ENCODE peak calls at places on chromosomes 1 and 21, in seven cellular contexts. D is IMR-90, Z is tibial artery, Q is brain microvascular endothelial cell, S is AG09309, J is uterus, H is endothelial cell of umbilical vein. P is an unnamed sample.

GRCh38 chr21:15209224-15209623 is 144.4 kb upstream of the NRIP1 start:
- DNase-seq in Q (no peak), S (no peak), J (no peak), D (no peak), H (no peak), Z (no peak), P (no peak)

GRCh38 chr1:115238336-115239147 is 99.5 kb downstream of the NGF start:
- DNase-seq in D (no peak), Q (no peak), H (no peak), S (no peak), Z (no peak), J (no peak), P (no peak)

GRCh38 chr1:41954533-41954944 is 35.8 kb upstream of the HIVEP3 start:
- DNase-seq in Z (no peak), S (peak), H (peak), D (peak), Q (peak), J (no peak), P (peak)

GRCh38 chr1:27760411-27760810 is 12.6 kb upstream of the STX12 start:
- DNase-seq in J (no peak), S (no peak), Z (no peak), Q (no peak), H (peak), D (no peak), P (no peak)

GRCh38 chr1:66752000-66752592 is at the start of gene DYNLT5:
- DNase-seq in Z (peak), S (peak), H (peak), Q (peak), J (peak), D (peak), P (peak)

GRCh38 chr1:107196973-107197562 is 56.2 kb downstream of the NTNG1 start:
- DNase-seq in J (no peak), D (peak), S (no peak), Z (no peak), H (no peak), Q (no peak), P (peak)

GRCh38 chr1:2198571-2198970 is 4.0 kb upstream of the FAAP20 start:
- DNase-seq in S (no peak), H (no peak), Q (no peak), Z (no peak), D (no peak), J (no peak), P (no peak)

GRCh38 chr1:57489342-57490036 is 65.6 kb upstream of the DAB1 start:
- DNase-seq in J (no peak), S (peak), D (peak), H (peak), Q (peak), Z (no peak), P (peak)

GRCh38 chr1:23592209-23592905 is 33.1 kb upstream of the ID3 start:
- DNase-seq in H (no peak), Q (no peak), Z (no peak), S (no peak), D (no peak), J (no peak), P (peak)

GRCh38 chr1:162060314-162060713 is 9.2 kb upstream of the NOS1AP start:
- DNase-seq in H (no peak), Q (no peak), J (no peak), Z (no peak), S (no peak), D (no peak), P (no peak)

GRCh38 chr1:21814241-21814918 is 2.3 kb downstream of the LDLRAD2 start:
- DNase-seq in D (no peak), S (no peak), Q (no peak), Z (no peak), H (no peak), J (no peak), P (no peak)

DNA sequence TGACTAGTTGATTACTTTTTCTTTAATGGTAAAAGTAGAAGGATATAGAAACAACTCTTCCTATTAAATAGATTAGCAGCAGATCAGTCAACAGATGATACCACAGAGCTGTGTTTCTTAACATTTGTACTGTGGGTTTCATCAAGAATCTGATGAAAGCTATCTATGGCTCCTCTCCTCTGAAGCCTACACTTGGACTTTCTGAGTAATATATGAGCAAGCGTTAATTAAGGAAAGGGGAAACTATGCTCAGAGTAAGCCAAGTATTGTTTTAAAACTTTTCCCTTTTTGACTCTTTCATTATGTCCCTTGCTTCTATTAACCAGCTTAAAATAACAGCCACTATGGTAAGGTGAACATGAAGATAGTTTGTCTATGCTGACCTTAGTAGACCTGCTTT is 10.8 kb downstream of the ARID4B start:
- DNase-seq in Z (no peak), H (peak), D (no peak), Q (no peak), J (no peak), S (no peak), P (no peak)
- H3K4me3 ChIP-seq in Z (no peak), H (no peak), D (no peak), Q (no peak), J (no peak), S (no peak), P (no peak)

GRCh38 chr1:112722601-112723510 is 7.7 kb upstream of the PPM1J start:
- DNase-seq in H (no peak), Z (peak), S (no peak), J (peak), D (peak), Q (peak), P (peak)
- TF ChIP-seq CTCF in H (no peak), Z (no peak), S (no peak), J (no peak), D (no peak), Q (peak), P (peak)

GRCh38 chr1:13892141-13892670 is 192.2 kb downstream of the PRDM2 start:
- DNase-seq in S (no peak), Q (no peak), D (no peak), J (no peak), Z (no peak), H (no peak), P (no peak)
- H3K4me3 ChIP-seq in S (no peak), Q (no peak), D (no peak), J (peak), Z (peak), H (no peak), P (no peak)

GRCh38 chr1:244113532-244114320 is 62.6 kb downstream of the ZBTB18 start:
- DNase-seq in D (peak), Q (peak), S (peak), Z (no peak), H (peak), J (no peak), P (peak)

GRCh38 chr1:244114895-244115294 is 63.8 kb downstream of the ZBTB18 start:
- DNase-seq in Q (no peak), J (no peak), Z (no peak), H (no peak), D (peak), S (no peak), P (no peak)

GRCh38 chr1:244112046-244112445 is 61.0 kb downstream of the ZBTB18 start:
- DNase-seq in Q (no peak), J (no peak), H (no peak), S (no peak), D (no peak), Z (no peak), P (no peak)

GRCh38 chr1:244112646-244113045 is 61.6 kb downstream of the ZBTB18 start:
- DNase-seq in S (no peak), J (no peak), D (peak), Q (peak), H (no peak), Z (no peak), P (peak)

GRCh38 chr1:244111008-244111407 is 59.9 kb downstream of the ZBTB18 start:
- DNase-seq in S (no peak), Q (no peak), D (no peak), Z (no peak), J (no peak), H (no peak), P (no peak)
- TF ChIP-seq CTCF in S (no peak), Q (no peak), D (no peak), Z (no peak), J (no peak), H (no peak), P (no peak)

GRCh38 chr1:149846042-149846441 is 53.3 kb upstream of the BOLA1 start:
- DNase-seq in S (no peak), D (no peak), J (no peak), Z (no peak), H (no peak), Q (no peak), P (no peak)

GRCh38 chr1:149843302-149844041 is 55.9 kb upstream of the BOLA1 start:
- DNase-seq in J (no peak), S (no peak), Z (no peak), Q (no peak), D (no peak), H (peak), P (peak)

GRCh38 chr1:149844650-149845255 is 54.6 kb upstream of the BOLA1 start:
- DNase-seq in S (no peak), D (no peak), Z (no peak), Q (no peak), H (no peak), J (no peak), P (no peak)

GRCh38 chr1:149845416-149845815 is 54.0 kb upstream of the BOLA1 start:
- DNase-seq in Q (no peak), S (no peak), Z (no peak), D (no peak), J (no peak), H (no peak), P (no peak)

GRCh38 chr1:149844096-149844495 is 55.3 kb upstream of the BOLA1 start:
- DNase-seq in Q (peak), S (no peak), Z (no peak), D (peak), J (no peak), H (no peak), P (peak)
- H3K4me3 ChIP-seq in Q (peak), S (peak), Z (peak), D (peak), J (peak), H (peak), P (peak)